ENCODE peak calls at places on chromosomes 6 and 20, in ten cellular contexts. Q is effector CD4-positive, alpha-beta T cell; V is IMR-90; G is GM10248; X is Caco-2; F is mucosa of descending colon; C is Panc1; M is posterior cingulate gyrus; W is aorta; K is RPMI8226. E is an unnamed sample.

GRCh38 chr6:74733830-74734591 is 471.8 kb downstream of the COL12A1 start:
- DNase-seq in G (no peak), W (no peak), K (no peak), X (no peak), M (no peak), V (no peak), Q (no peak), F (no peak), C (no peak), E (no peak)

GRCh38 chr6:105746130-105746505 is 340.0 kb upstream of the PRDM1 start:
- DNase-seq in X (no peak), W (no peak), M (no peak), V (no peak), G (no peak), K (no peak), C (no peak), Q (no peak), F (no peak), E (no peak)

GRCh38 chr6:27133281-27134227 is 113.9 kb upstream of the PRSS16 start:
- DNase-seq in W (peak), Q (peak), K (peak), C (peak), V (peak), G (peak), M (peak), X (peak), F (peak), E (peak)

GRCh38 chr20:57500235-57500634 is 24.7 kb downstream of the CTCFL start:
- DNase-seq in X (no peak), Q (no peak), F (no peak), V (no peak), M (no peak), C (no peak), G (no peak), W (no peak), K (no peak), E (no peak)

GRCh38 chr6:23424584-23424983 is 701.4 kb upstream of the NRSN1 start:
- DNase-seq in G (no peak), X (no peak), M (no peak), Q (no peak), F (no peak), K (no peak), W (no peak), V (no peak), C (no peak), E (no peak)

GRCh38 chr20:36128463-36129176 is 25.9 kb upstream of the EPB41L1 start:
- DNase-seq in C (peak), X (no peak), G (no peak), K (no peak), Q (no peak), M (no peak), W (no peak), F (no peak), V (peak), E (no peak)

GRCh38 chr20:17520583-17520982 is 10.6 kb downstream of the BFSP1 start:
- DNase-seq in M (no peak), K (no peak), X (no peak), V (no peak), G (no peak), W (no peak), C (no peak), F (no peak), Q (no peak), E (no peak)

GRCh38 chr20:14414560-14414959 is 77.1 kb upstream of the FLRT3 start:
- DNase-seq in G (no peak), X (no peak), F (no peak), K (no peak), Q (no peak), V (no peak), C (no peak), M (no peak), W (no peak), E (no peak)

GRCh38 chr6:109455161-109455501 is 441 bp downstream of the MICAL1 start:
- DNase-seq in F (peak), W (peak), C (no peak), K (peak), X (peak), Q (peak), M (peak), G (peak), V (no peak), E (no peak)

GRCh38 chr20:60100780-60101179 is 142.6 kb downstream of the CDH26 start:
- DNase-seq in F (no peak), Q (no peak), W (no peak), C (no peak), V (no peak), K (peak), X (no peak), G (no peak), M (no peak), E (no peak)

GRCh38 chr6:123415844-123416468 is 220.8 kb downstream of the TRDN start:
- DNase-seq in M (no peak), X (peak), G (peak), W (no peak), Q (no peak), F (no peak), V (peak), C (peak), K (peak), E (no peak)

GRCh38 chr6:11224966-11225463 is 7.5 kb downstream of the NEDD9 start:
- DNase-seq in V (no peak), W (no peak), F (no peak), X (no peak), M (no peak), Q (no peak), C (no peak), K (no peak), G (no peak), E (no peak)

GRCh38 chr6:85569323-85569722 is 24.3 kb downstream of the SNX14 start:
- DNase-seq in V (peak), K (no peak), X (no peak), M (no peak), C (no peak), G (no peak), Q (no peak), F (no peak), W (no peak), E (no peak)

GRCh38 chr20:10949930-10950783 is 276.4 kb upstream of the JAG1 start:
- DNase-seq in M (no peak), X (peak), G (no peak), W (no peak), F (no peak), K (no peak), C (no peak), V (no peak), Q (no peak), E (no peak)

GRCh38 chr6:3383525-3383924 is 73.3 kb downstream of the SLC22A23 start:
- DNase-seq in C (no peak), W (no peak), K (peak), Q (no peak), F (peak), G (peak), M (no peak), V (peak), X (peak), E (no peak)

GRCh38 chr6:142322504-142323198 is 20.8 kb downstream of the ADGRG6 start:
- DNase-seq in C (no peak), M (no peak), F (no peak), G (no peak), Q (no peak), W (no peak), K (no peak), V (no peak), X (no peak), E (no peak)

GRCh38 chr6:161439093-161439492 is 165.2 kb upstream of the AGPAT4 start:
- DNase-seq in M (peak), X (no peak), K (peak), V (peak), F (no peak), C (peak), G (no peak), Q (no peak), W (no peak), E (no peak)

GRCh38 chr6:82371799-82372508 is 8.3 kb downstream of the TPBG start:
- DNase-seq in W (no peak), F (no peak), K (no peak), M (no peak), V (peak), C (no peak), Q (no peak), X (no peak), G (no peak), E (no peak)

GRCh38 chr6:75934643-75935472 is 137.6 kb downstream of the IMPG1 start:
- DNase-seq in C (peak), W (no peak), K (peak), F (no peak), V (peak), X (peak), Q (no peak), M (peak), G (peak), E (no peak)

GRCh38 chr6:2351807-2352431 is 106.5 kb upstream of the GMDS start:
- DNase-seq in W (no peak), C (no peak), F (no peak), X (no peak), V (peak), M (no peak), K (no peak), G (no peak), Q (no peak), E (no peak)

GRCh38 chr6:42745083-42745637 is 743 bp downstream of the TBCC start:
- DNase-seq in X (peak), C (no peak), W (peak), K (peak), V (peak), M (peak), F (peak), Q (peak), G (no peak), E (no peak)

GRCh38 chr20:5353624-5354496 is 37.1 kb upstream of the PROKR2 start:
- DNase-seq in F (no peak), G (no peak), V (peak), C (peak), M (no peak), W (no peak), Q (no peak), K (no peak), X (no peak), E (no peak)

GRCh38 chr20:18412202-18412901 is 54.5 kb downstream of the DZANK1 start:
- DNase-seq in M (no peak), X (no peak), Q (no peak), K (no peak), C (no peak), G (peak), F (no peak), V (no peak), W (no peak), E (no peak)

GRCh38 chr20:13397300-13397724 is 176.2 kb downstream of the ISM1 start:
- DNase-seq in Q (no peak), K (no peak), M (no peak), C (no peak), G (no peak), V (peak), F (no peak), W (no peak), X (no peak), E (no peak)

GRCh38 chr20:40838516-40838915 is 149.5 kb upstream of the MAFB start:
- DNase-seq in G (no peak), W (no peak), K (no peak), C (no peak), V (no peak), M (no peak), Q (no peak), F (no peak), X (no peak), E (no peak)

GRCh38 chr20:2602046-2602735 is 50.2 kb upstream of the NOP56 start:
- DNase-seq in F (no peak), K (peak), W (no peak), M (no peak), Q (no peak), X (no peak), G (no peak), C (no peak), V (no peak), E (no peak)

GRCh38 chr6:69416739-69417138 is 380.1 kb downstream of the LMBRD1 start:
- DNase-seq in K (no peak), X (no peak), C (no peak), V (no peak), Q (no peak), G (no peak), W (no peak), F (no peak), M (no peak), E (no peak)

GRCh38 chr6:169556238-169556637 is 145.6 kb downstream of the WDR27 start:
- DNase-seq in C (no peak), X (no peak), G (no peak), W (no peak), K (no peak), F (no peak), M (no peak), V (no peak), Q (no peak), E (no peak)

GRCh38 chr20:51473771-51474170 is 68.7 kb downstream of the NFATC2 start:
- DNase-seq in Q (no peak), K (no peak), M (no peak), C (no peak), V (no peak), W (no peak), F (no peak), X (no peak), G (no peak), E (peak)

GRCh38 chr6:88074791-88075190 is 27.1 kb downstream of the SPACA1 start:
- DNase-seq in W (no peak), K (no peak), M (no peak), Q (no peak), F (no peak), G (no peak), C (no peak), V (no peak), X (no peak), E (no peak)

GRCh38 chr20:10591956-10592521 is 81.8 kb downstream of the JAG1 start:
- DNase-seq in Q (no peak), W (no peak), G (no peak), K (no peak), F (no peak), C (no peak), X (no peak), M (no peak), V (peak), E (no peak)

GRCh38 chr6:138405816-138406403 is 1.9 kb downstream of the HEBP2 start:
- DNase-seq in M (no peak), W (no peak), C (no peak), Q (no peak), V (no peak), K (no peak), X (no peak), F (no peak), G (no peak), E (no peak)

E was measured in upper lobe of right lung.